ENCODE peak calls at places on chromosomes 1 and 21, in five cellular contexts. One of them, this sample, is unnamed.

GRCh38 chr1:5953386-5953785 is 38.8 kb downstream of the NPHP4 start:
- DNase-seq in kidney glomerular epithelial cell: no peak
- DNase-seq in T-helper 2 cell treated with Interferon-gamma antibody and Interleukin-4, amounts not matched to agents 5 μg/mL and 100 μg/mL, for 36 hours: no peak
- DNase-seq in iris pigment epithelial cell: no peak
- DNase-seq in fibroblast of pulmonary artery: no peak
- DNase-seq in this sample: no peak

GRCh38 chr1:32969556-32969955 is 4.9 kb upstream of the RNF19B start:
- DNase-seq in kidney glomerular epithelial cell: no peak
- DNase-seq in T-helper 2 cell treated with Interferon-gamma antibody and Interleukin-4, amounts not matched to agents 5 μg/mL and 100 μg/mL, for 36 hours: no peak
- DNase-seq in iris pigment epithelial cell: no peak
- DNase-seq in fibroblast of pulmonary artery: peak; percentile 31
- DNase-seq in this sample: peak; percentile 40

GRCh38 chr1:241675983-241676382 is 23.9 kb downstream of the WDR64 start:
- DNase-seq in kidney glomerular epithelial cell: no peak
- DNase-seq in T-helper 2 cell treated with Interferon-gamma antibody and Interleukin-4, amounts not matched to agents 5 μg/mL and 100 μg/mL, for 36 hours: no peak
- DNase-seq in iris pigment epithelial cell: no peak
- DNase-seq in fibroblast of pulmonary artery: no peak
- DNase-seq in this sample: no peak

GRCh38 chr1:175537571-175537970 is 205.8 kb downstream of the TNR start:
- DNase-seq in kidney glomerular epithelial cell: no peak
- DNase-seq in T-helper 2 cell treated with Interferon-gamma antibody and Interleukin-4, amounts not matched to agents 5 μg/mL and 100 μg/mL, for 36 hours: no peak
- DNase-seq in iris pigment epithelial cell: no peak
- DNase-seq in fibroblast of pulmonary artery: no peak
- DNase-seq in this sample: no peak

GRCh38 chr1:84859866-84860265 is 33.1 kb downstream of the LPAR3 start:
- DNase-seq in kidney glomerular epithelial cell: no peak
- DNase-seq in T-helper 2 cell treated with Interferon-gamma antibody and Interleukin-4, amounts not matched to agents 5 μg/mL and 100 μg/mL, for 36 hours: no peak
- DNase-seq in iris pigment epithelial cell: no peak
- DNase-seq in fibroblast of pulmonary artery: no peak
- DNase-seq in this sample: no peak

GRCh38 chr1:204036882-204037645 is 35.9 kb upstream of the SOX13 start:
- DNase-seq in kidney glomerular epithelial cell: no peak
- DNase-seq in T-helper 2 cell treated with Interferon-gamma antibody and Interleukin-4, amounts not matched to agents 5 μg/mL and 100 μg/mL, for 36 hours: no peak
- DNase-seq in iris pigment epithelial cell: no peak
- DNase-seq in fibroblast of pulmonary artery: no peak
- DNase-seq in this sample: no peak

GRCh38 chr1:247913786-247914185 is 6.3 kb upstream of the OR2T8 start:
- DNase-seq in kidney glomerular epithelial cell: no peak
- DNase-seq in T-helper 2 cell treated with Interferon-gamma antibody and Interleukin-4, amounts not matched to agents 5 μg/mL and 100 μg/mL, for 36 hours: no peak
- DNase-seq in iris pigment epithelial cell: no peak
- DNase-seq in fibroblast of pulmonary artery: no peak
- DNase-seq in this sample: no peak

GRCh38 chr1:90856608-90857007 is 139.5 kb upstream of the BARHL2 start:
- DNase-seq in kidney glomerular epithelial cell: no peak
- DNase-seq in T-helper 2 cell treated with Interferon-gamma antibody and Interleukin-4, amounts not matched to agents 5 μg/mL and 100 μg/mL, for 36 hours: no peak
- DNase-seq in iris pigment epithelial cell: no peak
- DNase-seq in fibroblast of pulmonary artery: no peak
- DNase-seq in this sample: no peak

GRCh38 chr1:236880209-236880608 is 85.1 kb downstream of the MTR start:
- DNase-seq in kidney glomerular epithelial cell: no peak
- DNase-seq in T-helper 2 cell treated with Interferon-gamma antibody and Interleukin-4, amounts not matched to agents 5 μg/mL and 100 μg/mL, for 36 hours: no peak
- DNase-seq in iris pigment epithelial cell: no peak
- DNase-seq in fibroblast of pulmonary artery: no peak
- DNase-seq in this sample: no peak

GRCh38 chr1:34405266-34405959 is 228.7 kb downstream of the C1orf94 start:
- DNase-seq in kidney glomerular epithelial cell: no peak
- DNase-seq in T-helper 2 cell treated with Interferon-gamma antibody and Interleukin-4, amounts not matched to agents 5 μg/mL and 100 μg/mL, for 36 hours: no peak
- DNase-seq in iris pigment epithelial cell: no peak
- DNase-seq in fibroblast of pulmonary artery: no peak
- DNase-seq in this sample: no peak

GRCh38 chr21:44813149-44813548 is 4.7 kb downstream of the SUMO3 start:
- DNase-seq in kidney glomerular epithelial cell: no peak
- DNase-seq in T-helper 2 cell treated with Interferon-gamma antibody and Interleukin-4, amounts not matched to agents 5 μg/mL and 100 μg/mL, for 36 hours: no peak
- DNase-seq in iris pigment epithelial cell: no peak
- DNase-seq in fibroblast of pulmonary artery: no peak
- DNase-seq in this sample: no peak

GRCh38 chr1:62181531-62181930 is 13.1 kb upstream of the L1TD1 start:
- DNase-seq in kidney glomerular epithelial cell: no peak
- DNase-seq in T-helper 2 cell treated with Interferon-gamma antibody and Interleukin-4, amounts not matched to agents 5 μg/mL and 100 μg/mL, for 36 hours: no peak
- DNase-seq in iris pigment epithelial cell: no peak
- DNase-seq in fibroblast of pulmonary artery: no peak
- DNase-seq in this sample: no peak

GRCh38 chr1:202034683-202035462 is 24.5 kb downstream of the ELF3 start:
- DNase-seq in kidney glomerular epithelial cell: peak; percentile 97
- DNase-seq in T-helper 2 cell treated with Interferon-gamma antibody and Interleukin-4, amounts not matched to agents 5 μg/mL and 100 μg/mL, for 36 hours: no peak
- DNase-seq in iris pigment epithelial cell: peak; percentile 97
- DNase-seq in fibroblast of pulmonary artery: peak; percentile 92
- DNase-seq in this sample: peak; percentile 95

GRCh38 chr21:41760411-41760810 is 6.4 kb downstream of the RIPK4 start:
- DNase-seq in kidney glomerular epithelial cell: no peak
- DNase-seq in T-helper 2 cell treated with Interferon-gamma antibody and Interleukin-4, amounts not matched to agents 5 μg/mL and 100 μg/mL, for 36 hours: no peak
- DNase-seq in iris pigment epithelial cell: no peak
- DNase-seq in fibroblast of pulmonary artery: no peak
- DNase-seq in this sample: no peak

GRCh38 chr1:67723620-67724019 is 38.6 kb downstream of the GADD45A start:
- DNase-seq in kidney glomerular epithelial cell: peak; percentile 76
- DNase-seq in T-helper 2 cell treated with Interferon-gamma antibody and Interleukin-4, amounts not matched to agents 5 μg/mL and 100 μg/mL, for 36 hours: no peak
- DNase-seq in iris pigment epithelial cell: peak; percentile 79
- DNase-seq in fibroblast of pulmonary artery: peak; percentile 59
- DNase-seq in this sample: peak; percentile 54

GRCh38 chr21:15005391-15005790 is 59.4 kb downstream of the NRIP1 start:
- DNase-seq in kidney glomerular epithelial cell: no peak
- DNase-seq in T-helper 2 cell treated with Interferon-gamma antibody and Interleukin-4, amounts not matched to agents 5 μg/mL and 100 μg/mL, for 36 hours: peak; percentile 16
- DNase-seq in iris pigment epithelial cell: peak; percentile 42
- DNase-seq in fibroblast of pulmonary artery: no peak
- DNase-seq in this sample: peak; percentile 38

GRCh38 chr1:117600966-117601365 is 4.9 kb upstream of the TENT5C start:
- DNase-seq in kidney glomerular epithelial cell: no peak
- DNase-seq in T-helper 2 cell treated with Interferon-gamma antibody and Interleukin-4, amounts not matched to agents 5 μg/mL and 100 μg/mL, for 36 hours: no peak
- DNase-seq in iris pigment epithelial cell: peak; percentile 34
- DNase-seq in fibroblast of pulmonary artery: peak; percentile 72
- DNase-seq in this sample: peak; percentile 90

GRCh38 chr1:915295-916172 is 8.2 kb upstream of the SAMD11 start:
- DNase-seq in kidney glomerular epithelial cell: no peak
- DNase-seq in T-helper 2 cell treated with Interferon-gamma antibody and Interleukin-4, amounts not matched to agents 5 μg/mL and 100 μg/mL, for 36 hours: no peak
- DNase-seq in iris pigment epithelial cell: no peak
- DNase-seq in fibroblast of pulmonary artery: no peak
- DNase-seq in this sample: no peak

GRCh38 chr1:50959303-50959912 is 659 bp downstream of the FAF1 start:
- DNase-seq in kidney glomerular epithelial cell: peak; percentile 32
- DNase-seq in T-helper 2 cell treated with Interferon-gamma antibody and Interleukin-4, amounts not matched to agents 5 μg/mL and 100 μg/mL, for 36 hours: no peak
- DNase-seq in iris pigment epithelial cell: peak; percentile 35
- DNase-seq in fibroblast of pulmonary artery: peak; percentile 32
- DNase-seq in this sample: peak; percentile 50

GRCh38 chr1:7300893-7301292 is 470.2 kb upstream of the VAMP3 start:
- DNase-seq in kidney glomerular epithelial cell: peak; percentile 93
- DNase-seq in T-helper 2 cell treated with Interferon-gamma antibody and Interleukin-4, amounts not matched to agents 5 μg/mL and 100 μg/mL, for 36 hours: no peak
- DNase-seq in iris pigment epithelial cell: peak; percentile 96
- DNase-seq in fibroblast of pulmonary artery: peak; percentile 57
- DNase-seq in this sample: peak; percentile 46

GRCh38 chr1:183600136-183600535 is 9.9 kb upstream of the NCF2 start:
- DNase-seq in kidney glomerular epithelial cell: no peak
- DNase-seq in T-helper 2 cell treated with Interferon-gamma antibody and Interleukin-4, amounts not matched to agents 5 μg/mL and 100 μg/mL, for 36 hours: no peak
- DNase-seq in iris pigment epithelial cell: peak; percentile 96
- DNase-seq in fibroblast of pulmonary artery: peak; percentile 97
- DNase-seq in this sample: peak; percentile 93

GRCh38 chr21:36508948-36509347 is 29.0 kb upstream of the CLDN14 start:
- DNase-seq in kidney glomerular epithelial cell: no peak
- DNase-seq in T-helper 2 cell treated with Interferon-gamma antibody and Interleukin-4, amounts not matched to agents 5 μg/mL and 100 μg/mL, for 36 hours: no peak
- DNase-seq in iris pigment epithelial cell: no peak
- DNase-seq in fibroblast of pulmonary artery: no peak
- DNase-seq in this sample: no peak

GRCh38 chr1:84020151-84020550 is 21.2 kb upstream of the TTLL7 start:
- DNase-seq in kidney glomerular epithelial cell: no peak
- DNase-seq in T-helper 2 cell treated with Interferon-gamma antibody and Interleukin-4, amounts not matched to agents 5 μg/mL and 100 μg/mL, for 36 hours: no peak
- DNase-seq in iris pigment epithelial cell: no peak
- DNase-seq in fibroblast of pulmonary artery: no peak
- DNase-seq in this sample: no peak

GRCh38 chr1:223738465-223739365 is 26.4 kb downstream of the CAPN2 start:
- DNase-seq in kidney glomerular epithelial cell: peak; percentile 77
- DNase-seq in T-helper 2 cell treated with Interferon-gamma antibody and Interleukin-4, amounts not matched to agents 5 μg/mL and 100 μg/mL, for 36 hours: no peak
- DNase-seq in iris pigment epithelial cell: no peak
- DNase-seq in fibroblast of pulmonary artery: no peak
- DNase-seq in this sample: no peak